ENCODE peak calls at places on chromosomes 13 and 19, in six cellular contexts. One of them, this sample, is unnamed.

GRCh38 chr13:114102521-114103288 is 29.7 kb downstream of the RASA3 start:
- DNase-seq in RPMI7951: no peak
- DNase-seq in activated T-helper 1 cell treated with Interleukin-2 at 50 U/mL for 16 hours: no peak
- DNase-seq in heart left ventricle: no peak
- DNase-seq in coronary artery: no peak
- DNase-seq in endodermal cell: peak
- DNase-seq in this sample: no peak

GRCh38 chr19:29119582-29119981 is 93.4 kb downstream of the UQCRFS1 start:
- DNase-seq in RPMI7951: no peak
- DNase-seq in heart left ventricle: no peak
- DNase-seq in coronary artery: no peak
- DNase-seq in activated T-helper 1 cell treated with Interleukin-2 at 50 U/mL for 16 hours: no peak
- DNase-seq in endodermal cell: peak
- DNase-seq in this sample: no peak

GRCh38 chr13:93388701-93389100 is 162.1 kb downstream of the GPC6 start:
- DNase-seq in heart left ventricle: no peak
- DNase-seq in coronary artery: no peak
- DNase-seq in RPMI7951: no peak
- DNase-seq in endodermal cell: no peak
- DNase-seq in activated T-helper 1 cell treated with Interleukin-2 at 50 U/mL for 16 hours: no peak
- DNase-seq in this sample: no peak

GRCh38 chr19:3852614-3853254 is 16.1 kb downstream of the ZFR2 start:
- DNase-seq in activated T-helper 1 cell treated with Interleukin-2 at 50 U/mL for 16 hours: no peak
- DNase-seq in coronary artery: no peak
- DNase-seq in RPMI7951: peak
- DNase-seq in endodermal cell: peak
- DNase-seq in heart left ventricle: no peak
- DNase-seq in this sample: no peak

GRCh38 chr19:17680235-17680722 is 7.9 kb downstream of the UNC13A start:
- DNase-seq in RPMI7951: peak
- DNase-seq in activated T-helper 1 cell treated with Interleukin-2 at 50 U/mL for 16 hours: no peak
- DNase-seq in heart left ventricle: peak
- DNase-seq in endodermal cell: peak
- DNase-seq in coronary artery: peak
- DNase-seq in this sample: no peak

GRCh38 chr19:40642062-40642706 is 41.0 kb downstream of the LTBP4 start:
- DNase-seq in heart left ventricle: no peak
- DNase-seq in activated T-helper 1 cell treated with Interleukin-2 at 50 U/mL for 16 hours: no peak
- DNase-seq in RPMI7951: no peak
- DNase-seq in coronary artery: no peak
- DNase-seq in endodermal cell: no peak
- DNase-seq in this sample: no peak

GRCh38 chr13:113117956-113118327 is 4.7 kb upstream of the F10 start:
- DNase-seq in endodermal cell: no peak
- DNase-seq in coronary artery: peak
- DNase-seq in heart left ventricle: no peak
- DNase-seq in activated T-helper 1 cell treated with Interleukin-2 at 50 U/mL for 16 hours: no peak
- DNase-seq in RPMI7951: no peak
- DNase-seq in this sample: no peak

GRCh38 chr13:40776681-40777165 is 5.7 kb upstream of the MRPS31 start:
- DNase-seq in RPMI7951: peak
- DNase-seq in coronary artery: no peak
- DNase-seq in endodermal cell: no peak
- DNase-seq in heart left ventricle: no peak
- DNase-seq in activated T-helper 1 cell treated with Interleukin-2 at 50 U/mL for 16 hours: peak
- DNase-seq in this sample: no peak

GRCh38 chr13:32746474-32746873 is 160.2 kb downstream of the PDS5B start:
- DNase-seq in activated T-helper 1 cell treated with Interleukin-2 at 50 U/mL for 16 hours: no peak
- DNase-seq in heart left ventricle: no peak
- DNase-seq in coronary artery: no peak
- DNase-seq in RPMI7951: peak
- DNase-seq in endodermal cell: no peak
- DNase-seq in this sample: no peak

GRCh38 chr13:78719367-78719766 is 60.4 kb upstream of the OBI1 start:
- DNase-seq in activated T-helper 1 cell treated with Interleukin-2 at 50 U/mL for 16 hours: no peak
- DNase-seq in heart left ventricle: no peak
- DNase-seq in RPMI7951: no peak
- DNase-seq in endodermal cell: no peak
- DNase-seq in coronary artery: no peak
- DNase-seq in this sample: no peak

GRCh38 chr19:48637449-48637947 is 319 bp upstream of the DBP start:
- DNase-seq in coronary artery: peak
- DNase-seq in activated T-helper 1 cell treated with Interleukin-2 at 50 U/mL for 16 hours: peak
- DNase-seq in RPMI7951: peak
- DNase-seq in heart left ventricle: peak
- DNase-seq in endodermal cell: peak
- DNase-seq in this sample: peak

GRCh38 chr13:52644108-52644507 is 1.9 kb downstream of the HNRNPA1L2 start:
- DNase-seq in RPMI7951: no peak
- DNase-seq in activated T-helper 1 cell treated with Interleukin-2 at 50 U/mL for 16 hours: no peak
- DNase-seq in heart left ventricle: no peak
- DNase-seq in coronary artery: no peak
- DNase-seq in endodermal cell: no peak
- DNase-seq in this sample: no peak

GRCh38 chr19:1956868-1957492 is 16.0 kb downstream of the CSNK1G2 start:
- DNase-seq in RPMI7951: no peak
- DNase-seq in activated T-helper 1 cell treated with Interleukin-2 at 50 U/mL for 16 hours: no peak
- DNase-seq in coronary artery: no peak
- DNase-seq in heart left ventricle: peak
- DNase-seq in endodermal cell: peak
- DNase-seq in this sample: no peak

GRCh38 chr13:19769854-19770253 is 12.9 kb downstream of the PSPC1 start:
- DNase-seq in heart left ventricle: no peak
- DNase-seq in coronary artery: no peak
- DNase-seq in RPMI7951: no peak
- DNase-seq in activated T-helper 1 cell treated with Interleukin-2 at 50 U/mL for 16 hours: no peak
- DNase-seq in endodermal cell: no peak
- DNase-seq in this sample: no peak

GRCh38 chr19:34962281-34962944 is 1.6 kb downstream of the ZNF792 start:
- DNase-seq in activated T-helper 1 cell treated with Interleukin-2 at 50 U/mL for 16 hours: no peak
- DNase-seq in heart left ventricle: peak
- DNase-seq in RPMI7951: peak
- DNase-seq in endodermal cell: peak
- DNase-seq in coronary artery: no peak
- DNase-seq in this sample: no peak

GRCh38 chr13:51663980-51664957 is 80.0 kb downstream of the WDFY2 start:
- DNase-seq in activated T-helper 1 cell treated with Interleukin-2 at 50 U/mL for 16 hours: no peak
- DNase-seq in RPMI7951: no peak
- DNase-seq in endodermal cell: no peak
- DNase-seq in heart left ventricle: no peak
- DNase-seq in coronary artery: no peak
- DNase-seq in this sample: no peak

GRCh38 chr19:9939301-9939913 is 3.1 kb upstream of the OLFM2 start:
- DNase-seq in activated T-helper 1 cell treated with Interleukin-2 at 50 U/mL for 16 hours: no peak
- DNase-seq in coronary artery: no peak
- DNase-seq in endodermal cell: peak
- DNase-seq in heart left ventricle: no peak
- DNase-seq in RPMI7951: peak
- DNase-seq in this sample: no peak

GRCh38 chr19:29320611-29321010 is 107.7 kb upstream of the UQCRFS1 start:
- DNase-seq in RPMI7951: no peak
- DNase-seq in endodermal cell: peak
- DNase-seq in heart left ventricle: no peak
- DNase-seq in coronary artery: no peak
- DNase-seq in activated T-helper 1 cell treated with Interleukin-2 at 50 U/mL for 16 hours: no peak
- DNase-seq in this sample: no peak

GRCh38 chr13:41268764-41269163 is 5.4 kb upstream of the MTRF1 start:
- DNase-seq in coronary artery: no peak
- DNase-seq in RPMI7951: peak
- DNase-seq in heart left ventricle: no peak
- DNase-seq in activated T-helper 1 cell treated with Interleukin-2 at 50 U/mL for 16 hours: no peak
- DNase-seq in endodermal cell: no peak
- DNase-seq in this sample: no peak

GRCh38 chr13:76795701-76796695 is 90.2 kb downstream of the KCTD12 start:
- DNase-seq in heart left ventricle: no peak
- DNase-seq in coronary artery: no peak
- DNase-seq in RPMI7951: no peak
- DNase-seq in endodermal cell: no peak
- DNase-seq in activated T-helper 1 cell treated with Interleukin-2 at 50 U/mL for 16 hours: no peak
- DNase-seq in this sample: no peak

GRCh38 chr13:32811297-32811800 is 204.9 kb upstream of the KL start:
- DNase-seq in endodermal cell: no peak
- DNase-seq in activated T-helper 1 cell treated with Interleukin-2 at 50 U/mL for 16 hours: no peak
- DNase-seq in heart left ventricle: no peak
- DNase-seq in RPMI7951: peak
- DNase-seq in coronary artery: no peak
- DNase-seq in this sample: peak

GRCh38 chr19:47186337-47187022 is 44.5 kb downstream of the BBC3 start:
- DNase-seq in heart left ventricle: no peak
- DNase-seq in activated T-helper 1 cell treated with Interleukin-2 at 50 U/mL for 16 hours: peak
- DNase-seq in coronary artery: no peak
- DNase-seq in RPMI7951: no peak
- DNase-seq in endodermal cell: no peak
- DNase-seq in this sample: no peak

GRCh38 chr19:46979103-46979769 is 40.4 kb upstream of the NPAS1 start:
- DNase-seq in activated T-helper 1 cell treated with Interleukin-2 at 50 U/mL for 16 hours: no peak
- DNase-seq in heart left ventricle: no peak
- DNase-seq in endodermal cell: peak
- DNase-seq in RPMI7951: no peak
- DNase-seq in coronary artery: no peak
- DNase-seq in this sample: no peak

GRCh38 chr13:50323440-50324070 is 308.3 kb downstream of the KCNRG start:
- DNase-seq in activated T-helper 1 cell treated with Interleukin-2 at 50 U/mL for 16 hours: no peak
- DNase-seq in coronary artery: no peak
- DNase-seq in endodermal cell: no peak
- DNase-seq in heart left ventricle: no peak
- DNase-seq in RPMI7951: peak
- DNase-seq in this sample: no peak

GRCh38 chr13:43116242-43116641 is 92.9 kb downstream of the DNAJC15 start:
- DNase-seq in coronary artery: no peak
- DNase-seq in endodermal cell: no peak
- DNase-seq in heart left ventricle: no peak
- DNase-seq in activated T-helper 1 cell treated with Interleukin-2 at 50 U/mL for 16 hours: no peak
- DNase-seq in RPMI7951: no peak
- DNase-seq in this sample: no peak

GRCh38 chr19:8423821-8424223 is 10.7 kb downstream of the MARCHF2 start:
- DNase-seq in RPMI7951: peak
- DNase-seq in coronary artery: peak
- DNase-seq in activated T-helper 1 cell treated with Interleukin-2 at 50 U/mL for 16 hours: no peak
- DNase-seq in heart left ventricle: peak
- DNase-seq in endodermal cell: peak
- DNase-seq in this sample: peak

GRCh38 chr13:110346661-110347067 is 39.6 kb downstream of the COL4A2 start:
- DNase-seq in coronary artery: peak
- DNase-seq in RPMI7951: no peak
- DNase-seq in endodermal cell: no peak
- DNase-seq in activated T-helper 1 cell treated with Interleukin-2 at 50 U/mL for 16 hours: no peak
- DNase-seq in heart left ventricle: no peak
- DNase-seq in this sample: no peak

GRCh38 chr19:47113446-47114348 is at the start of gene ZC3H4:
- DNase-seq in heart left ventricle: peak
- DNase-seq in activated T-helper 1 cell treated with Interleukin-2 at 50 U/mL for 16 hours: peak
- DNase-seq in endodermal cell: peak
- DNase-seq in coronary artery: peak
- DNase-seq in RPMI7951: peak
- DNase-seq in this sample: peak

GRCh38 chr13:28002886-28003698 is 14.6 kb upstream of the URAD start:
- DNase-seq in coronary artery: no peak
- DNase-seq in endodermal cell: no peak
- DNase-seq in RPMI7951: no peak
- DNase-seq in heart left ventricle: no peak
- DNase-seq in activated T-helper 1 cell treated with Interleukin-2 at 50 U/mL for 16 hours: no peak
- DNase-seq in this sample: no peak

GRCh38 chr13:53201454-53202225 is 173.0 kb downstream of the OLFM4 start:
- DNase-seq in heart left ventricle: no peak
- DNase-seq in RPMI7951: no peak
- DNase-seq in endodermal cell: peak
- DNase-seq in coronary artery: no peak
- DNase-seq in activated T-helper 1 cell treated with Interleukin-2 at 50 U/mL for 16 hours: no peak
- DNase-seq in this sample: no peak

GRCh38 chr13:80374453-80374852 is 33.5 kb upstream of the SPRY2 start:
- DNase-seq in heart left ventricle: peak
- DNase-seq in coronary artery: no peak
- DNase-seq in endodermal cell: no peak
- DNase-seq in activated T-helper 1 cell treated with Interleukin-2 at 50 U/mL for 16 hours: no peak
- DNase-seq in RPMI7951: peak
- DNase-seq in this sample: no peak

GRCh38 chr19:4015705-4016402 is 8.3 kb downstream of the PIAS4 start:
- DNase-seq in RPMI7951: no peak
- DNase-seq in heart left ventricle: no peak
- DNase-seq in endodermal cell: no peak
- DNase-seq in coronary artery: peak
- DNase-seq in activated T-helper 1 cell treated with Interleukin-2 at 50 U/mL for 16 hours: no peak
- DNase-seq in this sample: no peak

GRCh38 chr19:31983647-31984046 is 361.8 kb upstream of the ZNF507 start:
- DNase-seq in heart left ventricle: no peak
- DNase-seq in endodermal cell: no peak
- DNase-seq in coronary artery: no peak
- DNase-seq in activated T-helper 1 cell treated with Interleukin-2 at 50 U/mL for 16 hours: no peak
- DNase-seq in RPMI7951: no peak
- DNase-seq in this sample: no peak

GRCh38 chr13:113119822-113120189 is 2.8 kb upstream of the F10 start:
- DNase-seq in coronary artery: peak
- DNase-seq in heart left ventricle: no peak
- DNase-seq in activated T-helper 1 cell treated with Interleukin-2 at 50 U/mL for 16 hours: no peak
- DNase-seq in RPMI7951: no peak
- DNase-seq in endodermal cell: no peak
- DNase-seq in this sample: no peak

This sample was measured in LNCaP clone FGC.